ENCODE peak calls at places on chromosomes 3 and 15, in seven cellular contexts. W is EL; D is nucleus accumbens; A is AG08396; U is stimulated activated CD4-positive, alpha-beta T cell treated with anti-CD3 and anti-CD28 coated beads, Interleukin-15, amount 100 ng/mL, for 48 hours; M is T-helper 2 cell; P is neural crest cell. Z is an unnamed sample.

GRCh38 chr15:82297546-82297945 is 34.9 kb downstream of the SAXO2 start:
- DNase-seq in W (no peak), D (no peak), M (no peak), A (no peak), P (no peak), U (no peak), Z (no peak)

GRCh38 chr15:66387176-66388056 is 704 bp downstream of the MAP2K1 start:
- DNase-seq in A (peak; percentile 77), W (peak; percentile 84), M (peak; percentile 45), U (peak; percentile 74), P (peak; percentile 33), D (peak; percentile 42), Z (peak; percentile 63)

GRCh38 chr3:188282871-188283270 is 128.9 kb downstream of the LPP start:
- DNase-seq in D (no peak), P (no peak), U (no peak), W (no peak), A (no peak), M (no peak), Z (no peak)

GRCh38 chr3:52685285-52685704 is 418 bp downstream of the PBRM1 start:
- DNase-seq in D (no peak), U (peak; percentile 74), M (peak; percentile 77), W (peak; percentile 79), A (peak; percentile 93), P (peak; percentile 66), Z (peak; percentile 74)

GRCh38 chr3:11989383-11990050 is 14.7 kb upstream of the SYN2 start:
- DNase-seq in D (no peak), P (no peak), U (no peak), W (no peak), A (no peak), M (no peak), Z (no peak)

GRCh38 chr3:184688251-184688851 is 23.5 kb downstream of the MAGEF1 start:
- DNase-seq in P (no peak), U (no peak), W (peak; percentile 94), A (peak; percentile 84), D (no peak), M (no peak), Z (no peak)

GRCh38 chr3:14358426-14359211 is 43.8 kb upstream of the SLC6A6 start:
- DNase-seq in D (no peak), U (no peak), P (no peak), W (no peak), A (peak; percentile 70), M (no peak), Z (no peak)

GRCh38 chr3:142649996-142650693 is 54.0 kb downstream of the PLS1 start:
- DNase-seq in A (no peak), M (no peak), D (no peak), P (no peak), U (no peak), W (no peak), Z (no peak)

GRCh38 chr3:37396731-37397130 is 222.3 kb upstream of the LRRFIP2 start:
- DNase-seq in A (no peak), M (no peak), P (no peak), D (no peak), U (no peak), W (no peak), Z (no peak)

GRCh38 chr3:25171118-25171912 is 256.7 kb upstream of the RARB start:
- DNase-seq in W (no peak), M (no peak), P (no peak), D (no peak), U (no peak), A (no peak), Z (no peak)

GRCh38 chr15:69758291-69758771 is 305.7 kb downstream of the RPLP1 start:
- DNase-seq in D (no peak), P (no peak), U (no peak), W (peak; percentile 47), M (no peak), A (no peak), Z (no peak)

GRCh38 chr3:155462672-155463071 is 169.2 kb upstream of the STRIT1 start:
- DNase-seq in W (no peak), P (no peak), M (no peak), U (no peak), A (no peak), D (no peak), Z (no peak)

GRCh38 chr3:133283958-133284807 is 115.7 kb upstream of the BFSP2 start:
- DNase-seq in U (no peak), D (no peak), M (no peak), A (no peak), W (no peak), P (no peak), Z (no peak)

GRCh38 chr3:136728918-136729317 is 23.3 kb downstream of the STAG1 start:
- DNase-seq in D (no peak), U (no peak), P (no peak), M (no peak), A (no peak), W (peak; percentile 89), Z (no peak)

GRCh38 chr3:47416041-47416440 is 35.2 kb downstream of the PTPN23 start:
- DNase-seq in M (no peak), A (peak; percentile 13), W (no peak), U (no peak), D (no peak), P (no peak), Z (no peak)

GRCh38 chr15:31230630-31231485 is 95.8 kb upstream of the KLF13 start:
- DNase-seq in A (no peak), P (no peak), D (no peak), W (no peak), M (no peak), U (no peak), Z (no peak)

GRCh38 chr3:64022451-64023186 is 675 bp downstream of the PSMD6 start:
- DNase-seq in M (no peak), D (peak; percentile 16), P (no peak), U (no peak), W (no peak), A (no peak), Z (no peak)

GRCh38 chr3:18419232-18419631 is 5.9 kb downstream of the SATB1 start:
- DNase-seq in U (no peak), W (no peak), A (no peak), P (no peak), D (no peak), M (no peak), Z (no peak)

GRCh38 chr15:84570164-84570692 is 30.6 kb upstream of the ZSCAN2 start:
- DNase-seq in U (no peak), P (peak; percentile 16), M (peak; percentile 36), W (peak; percentile 41), A (peak; percentile 45), D (peak; percentile 27), Z (peak; percentile 14)

GRCh38 chr3:136513367-136513766 is 238.8 kb downstream of the STAG1 start:
- DNase-seq in P (no peak), W (no peak), M (no peak), U (no peak), A (no peak), D (no peak), Z (no peak)

GRCh38 chr15:55863911-55864310 is 121.0 kb upstream of the PRTG start:
- DNase-seq in D (no peak), U (no peak), A (no peak), W (no peak), P (no peak), M (no peak), Z (no peak)

GRCh38 chr3:8848696-8849131 is 79.3 kb upstream of the OXTR start:
- DNase-seq in P (no peak), M (no peak), U (no peak), D (no peak), A (peak; percentile 14), W (peak; percentile 99), Z (no peak)

GRCh38 chr15:56679247-56679646 is 54.1 kb downstream of the ZNF280D start:
- DNase-seq in A (no peak), W (no peak), D (no peak), M (no peak), U (no peak), P (no peak), Z (no peak)

GRCh38 chr3:197137741-197138140 is 108.1 kb upstream of the MELTF start:
- DNase-seq in A (no peak), U (no peak), D (no peak), M (no peak), P (no peak), W (no peak), Z (no peak)

GRCh38 chr15:34927726-34928125 is 41.8 kb downstream of the AQR start:
- DNase-seq in M (no peak), A (no peak), U (no peak), W (no peak), D (no peak), P (no peak), Z (no peak)

GRCh38 chr3:54877675-54878544 is 49.9 kb downstream of the LRTM1 start:
- DNase-seq in U (no peak), W (no peak), P (no peak), A (no peak), D (no peak), M (no peak), Z (no peak)

GRCh38 chr15:64989331-64990167 is at the start of gene SPG21:
- DNase-seq in D (peak; percentile 86), P (peak; percentile 89), U (peak; percentile 75), M (peak; percentile 90), A (peak; percentile 98), W (peak; percentile 93), Z (peak; percentile 87)

GRCh38 chr15:40343512-40343911 is 2.8 kb upstream of the CCDC9B start:
- DNase-seq in P (no peak), U (no peak), W (peak; percentile 98), M (no peak), A (peak; percentile 54), D (no peak), Z (no peak)

GRCh38 chr15:66715181-66715624 is 13.2 kb downstream of the SMAD6 start:
- DNase-seq in P (no peak), A (no peak), M (no peak), W (no peak), U (no peak), D (no peak), Z (no peak)

GRCh38 chr3:123347205-123347604 is 101.7 kb downstream of the ADCY5 start:
- DNase-seq in A (no peak), P (no peak), M (no peak), W (no peak), D (no peak), U (no peak), Z (no peak)

GRCh38 chr3:31546152-31546551 is 13.4 kb downstream of the STT3B start:
- DNase-seq in D (no peak), P (no peak), U (no peak), M (no peak), W (no peak), A (peak; percentile 34), Z (no peak)

Z was measured in effector CD4-positive, alpha-beta T cell.